ENCODE peak calls at places on chromosomes 5 and 9, in six cellular contexts. P is heart left ventricle, I is prostate gland, E is uterus, D is sigmoid colon, J is endothelial cell of umbilical vein. A is an unnamed sample.

GRCh38 chr5:123755587-123756324 is 243.8 kb downstream of the CSNK1G3 start:
- DNase-seq in P (no peak), E (no peak), I (no peak), D (no peak), J (no peak), A (no peak)

GRCh38 chr5:170311856-170312405 is 14.4 kb upstream of the LCP2 start:
- DNase-seq in D (no peak), I (no peak), J (no peak), E (no peak), P (no peak), A (no peak)

GRCh38 chr5:130002876-130003275 is 98.6 kb downstream of the CHSY3 start:
- DNase-seq in J (peak; percentile 59), E (no peak), D (no peak), I (no peak), P (no peak), A (no peak)

GRCh38 chr5:128082551-128083032 is 974 bp upstream of the SLC12A2 start:
- DNase-seq in J (no peak), P (no peak), I (no peak), E (no peak), D (no peak), A (no peak)

GRCh38 chr5:132667309-132667708 is 6.5 kb upstream of the IL4 start:
- DNase-seq in I (no peak), J (no peak), P (no peak), E (no peak), D (no peak), A (no peak)

GRCh38 chr9:99905833-99906402 is 536 bp upstream of the STX17 start:
- DNase-seq in I (peak; percentile 54), J (no peak), E (no peak), P (no peak), D (no peak), A (no peak)

GRCh38 chr9:127277099-127277498 is 12.5 kb downstream of the GARNL3 start:
- DNase-seq in I (no peak), J (peak; percentile 39), P (no peak), D (no peak), E (no peak), A (no peak)

GRCh38 chr9:20940447-20941176 is 90.8 kb downstream of the HACD4 start:
- DNase-seq in D (no peak), I (no peak), P (no peak), E (no peak), J (no peak), A (no peak)

GRCh38 chr5:133242221-133242835 is 190.5 kb downstream of the HSPA4 start:
- DNase-seq in I (no peak), E (no peak), P (no peak), D (no peak), J (no peak), A (no peak)

GRCh38 chr9:128276574-128277270 is 646 bp downstream of the SWI5 start:
- DNase-seq in D (peak; percentile 80), P (peak; percentile 56), E (peak; percentile 58), I (peak; percentile 10), J (peak; percentile 54), A (no peak)

GRCh38 chr5:83472508-83473343 is 1.2 kb downstream of the VCAN start:
- DNase-seq in I (no peak), P (peak; percentile 57), D (peak; percentile 83), J (no peak), E (peak; percentile 57), A (peak; percentile 84)

GRCh38 chr5:92562065-92562464 is 1019.0 kb downstream of the NR2F1-AS1 start:
- DNase-seq in P (no peak), J (no peak), D (no peak), I (no peak), E (no peak), A (no peak)

GRCh38 chr5:26553079-26553478 is 485.3 kb downstream of the CDH9 start:
- DNase-seq in P (no peak), I (no peak), E (no peak), J (no peak), D (no peak), A (no peak)

GRCh38 chr5:36240779-36241635 is 718 bp downstream of the NADK2 start:
- DNase-seq in I (peak; percentile 49), E (peak; percentile 67), J (peak; percentile 75), D (peak; percentile 82), P (peak; percentile 65), A (peak; percentile 80)

GRCh38 chr5:107248065-107248695 is 422.6 kb downstream of the EFNA5 start:
- DNase-seq in E (no peak), P (peak; percentile 32), I (peak; percentile 14), D (no peak), J (peak; percentile 69), A (no peak)

GRCh38 chr5:36877667-36878420 is 1.3 kb downstream of the NIPBL start:
- DNase-seq in I (no peak), D (no peak), P (no peak), E (no peak), J (peak; percentile 59), A (no peak)

GRCh38 chr9:135788576-135789300 is 86.8 kb downstream of the KCNT1 start:
- DNase-seq in D (no peak), P (no peak), E (no peak), J (no peak), I (no peak), A (no peak)

GRCh38 chr5:168651654-168652053 is 72.5 kb upstream of the PANK3 start:
- DNase-seq in D (no peak), I (no peak), J (no peak), E (no peak), P (no peak), A (no peak)

GRCh38 chr5:6338871-6339270 is 39.5 kb downstream of the MED10 start:
- DNase-seq in D (peak; percentile 43), E (no peak), I (no peak), J (no peak), P (no peak), A (no peak)

GRCh38 chr9:76451234-76451633 is 7.7 kb upstream of the GCNT1 start:
- DNase-seq in P (peak; percentile 30), I (no peak), J (no peak), E (no peak), D (no peak), A (no peak)

GRCh38 chr5:73624888-73625287 is 1.1 kb upstream of the ARHGEF28 start:
- DNase-seq in D (no peak), J (no peak), E (no peak), P (no peak), I (no peak), A (no peak)

GRCh38 chr9:36837431-36838405 is 196.3 kb downstream of the PAX5 start:
- DNase-seq in I (no peak), P (no peak), D (no peak), E (no peak), J (no peak), A (no peak)

GRCh38 chr5:167743685-167744084 is 547.8 kb upstream of the WWC1 start:
- DNase-seq in P (no peak), J (no peak), I (no peak), E (no peak), D (no peak), A (no peak)

GRCh38 chr5:179680780-179681411 is at the start of gene CBY3:
- DNase-seq in J (no peak), E (no peak), I (no peak), D (no peak), P (no peak), A (no peak)
- TF ChIP-seq POLR2A in J (no peak), E (no peak), I (no peak), D (no peak), P (no peak), A (no peak)

GRCh38 chr5:39209924-39210323 is 9.4 kb downstream of the FYB1 start:
- DNase-seq in D (no peak), E (no peak), I (no peak), J (no peak), P (no peak), A (no peak)
- TF ChIP-seq POLR2A in D (no peak), E (no peak), I (no peak), J (no peak), P (no peak), A (no peak)

GRCh38 chr5:143758750-143759149 is 53.2 kb upstream of the HMHB1 start:
- DNase-seq in J (no peak), E (no peak), P (no peak), I (no peak), D (no peak), A (no peak)
- TF ChIP-seq POLR2A in J (no peak), E (no peak), P (no peak), I (no peak), D (no peak), A (no peak)

GRCh38 chr5:100905259-100905914 is 2.3 kb upstream of the ST8SIA4 start:
- DNase-seq in I (no peak), P (no peak), E (no peak), D (no peak), J (no peak), A (no peak)

GRCh38 chr5:100901851-100902341 is 1.2 kb downstream of the ST8SIA4 start:
- DNase-seq in P (peak; percentile 60), J (peak; percentile 86), E (no peak), I (no peak), D (peak; percentile 60), A (peak; percentile 63)

GRCh38 chr5:100904259-100904822 is 1.3 kb upstream of the ST8SIA4 start:
- DNase-seq in I (no peak), P (no peak), J (no peak), D (peak; percentile 63), E (no peak), A (no peak)

GRCh38 chr5:100902406-100903035 is 561 bp downstream of the ST8SIA4 start:
- DNase-seq in P (no peak), E (no peak), D (no peak), I (no peak), J (peak; percentile 65), A (no peak)

DNA sequence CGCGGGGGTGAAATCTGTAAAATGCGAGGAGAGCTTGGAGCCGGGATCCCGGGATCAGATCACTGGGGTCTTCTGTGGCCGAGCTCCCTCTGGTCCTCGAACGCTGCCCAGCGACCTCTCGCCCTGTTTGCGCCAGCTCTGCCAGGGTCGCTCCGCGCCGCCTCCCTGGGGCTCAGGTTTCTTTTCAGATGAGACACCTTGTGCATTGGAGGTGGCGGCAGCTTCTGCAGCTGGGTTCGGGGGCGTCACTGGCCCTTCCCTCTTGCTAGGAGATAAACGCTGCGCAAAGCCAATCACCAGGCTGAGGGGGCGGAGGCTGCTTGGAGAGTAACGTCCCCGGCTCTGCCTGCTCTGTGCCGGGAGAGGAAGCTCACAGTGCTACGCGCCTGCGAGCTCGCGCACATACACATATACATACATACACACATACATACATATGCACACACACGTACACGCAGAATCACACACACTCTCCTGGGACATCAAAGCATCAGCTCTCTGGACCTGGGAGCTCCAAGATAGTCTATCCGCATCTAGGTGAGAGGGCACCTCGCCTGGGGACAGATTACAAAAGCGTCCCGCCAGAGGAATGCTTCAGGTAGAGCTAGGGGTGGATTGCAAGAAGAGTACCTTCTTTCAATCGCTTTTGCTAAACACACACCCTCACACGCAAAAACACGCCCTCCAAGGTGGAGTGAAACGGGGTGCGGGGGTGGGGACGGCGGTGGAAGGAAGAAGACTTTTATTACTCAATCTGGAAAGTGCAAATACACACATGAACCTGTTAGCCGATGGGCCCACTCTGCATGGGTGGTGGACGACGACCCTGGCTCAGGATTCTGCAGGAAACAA is at the start of gene ST8SIA4:
- DNase-seq in D (peak; percentile 83), I (peak; percentile 36), E (peak; percentile 41), J (peak; percentile 91), P (peak; percentile 88), A (peak; percentile 87)
- TF ChIP-seq POLR2A in D (peak; percentile 20), I (no peak), E (peak; percentile 46), J (peak; percentile 57), P (no peak), A (no peak)

GRCh38 chr5:65967288-65968066 is 41.1 kb downstream of the ERBIN start:
- DNase-seq in D (no peak), J (no peak), I (no peak), P (no peak), E (no peak), A (no peak)
- TF ChIP-seq POLR2A in D (no peak), J (no peak), I (no peak), P (no peak), E (no peak), A (no peak)

A was measured in suprapubic skin.